ENCODE peak calls at places on chromosome 5, in ten cellular contexts. G is AG09319; K is MV-4-11; X is PC-3; J is putamen; E is endodermal cell; Q is stimulated activated CD4-positive, alpha-beta T cell treated with anti-CD3 and anti-CD28 coated beads, Interleukin-1b, Interleukin-23, amount 100 ng/mL, for 24 hours; A is C1 segment of cervical spinal cord; R is activated CD4-positive, alpha-beta T cell treated with anti-CD3 and anti-CD28 coated beads, Interleukin-2, amount 10 ng/mL, durations not matched to agents 7 days and 5 days; F is hepatic stellate cell. M is an unnamed sample.

GRCh38 chr5:132388244-132389050 is 18.9 kb downstream of the SLC22A5 start:
- DNase-seq in Q (no peak), X (peak; percentile 66), J (no peak), K (peak; percentile 48), A (no peak), R (no peak), F (peak; percentile 21), G (no peak), E (peak; percentile 36), M (no peak)

GRCh38 chr5:124724357-124725039 is 21.9 kb downstream of the ZNF608 start:
- DNase-seq in R (no peak), Q (no peak), K (no peak), A (no peak), E (peak; percentile 10), G (no peak), J (no peak), F (no peak), X (no peak), M (no peak)

GRCh38 chr5:128711216-128711615 is 173.2 kb upstream of the FBN2 start:
- DNase-seq in G (no peak), Q (no peak), K (no peak), F (no peak), X (peak; percentile 10), E (no peak), A (no peak), R (no peak), J (no peak), M (no peak)

GRCh38 chr5:10440367-10440990 is 1.2 kb upstream of the ROPN1L start:
- DNase-seq in A (no peak), G (no peak), J (no peak), R (no peak), E (no peak), K (no peak), X (no peak), F (no peak), Q (no peak), M (no peak)

GRCh38 chr5:31186672-31187267 is 6.7 kb upstream of the CDH6 start:
- DNase-seq in K (peak; percentile 16), Q (no peak), J (no peak), E (no peak), X (peak; percentile 59), G (no peak), F (peak; percentile 23), A (no peak), R (no peak), M (no peak)

GRCh38 chr5:79526493-79526892 is 12.6 kb upstream of the HOMER1 start:
- DNase-seq in J (no peak), G (no peak), R (no peak), A (no peak), E (no peak), K (no peak), Q (no peak), F (no peak), X (no peak), M (no peak)

GRCh38 chr5:171308453-171309275 is at the start of gene TLX3:
- DNase-seq in F (no peak), G (no peak), A (no peak), K (no peak), R (no peak), J (no peak), Q (no peak), E (peak; percentile 91), X (no peak), M (peak; percentile 95)

GRCh38 chr5:32880781-32881180 is 169.7 kb downstream of the NPR3 start:
- DNase-seq in K (no peak), Q (no peak), X (no peak), J (no peak), A (no peak), R (no peak), E (no peak), F (no peak), G (no peak), M (no peak)

GRCh38 chr5:54514841-54515432 is 2.6 kb upstream of the SNX18 start:
- DNase-seq in X (no peak), A (no peak), R (no peak), Q (no peak), J (no peak), K (no peak), F (no peak), G (no peak), E (no peak), M (no peak)

GRCh38 chr5:139700711-139701693 is 52.9 kb downstream of the CXXC5 start:
- DNase-seq in K (no peak), X (no peak), E (peak; percentile 95), F (no peak), G (no peak), J (no peak), Q (no peak), R (no peak), A (no peak), M (no peak)

GRCh38 chr5:172187118-172188032 is 649 bp downstream of the STK10 start:
- DNase-seq in G (peak; percentile 29), Q (no peak), R (peak; percentile 74), F (peak; percentile 82), A (no peak), J (no peak), K (peak; percentile 49), X (peak; percentile 91), E (peak; percentile 86), M (no peak)

GRCh38 chr5:5534333-5534732 is 111.9 kb downstream of the ICE1 start:
- DNase-seq in K (no peak), X (no peak), G (no peak), F (no peak), E (no peak), R (no peak), J (no peak), Q (no peak), A (no peak), M (no peak)

GRCh38 chr5:139744471-139745120 is 51.0 kb upstream of the PSD2 start:
- DNase-seq in X (no peak), G (no peak), Q (no peak), J (peak; percentile 69), R (no peak), F (no peak), K (no peak), E (no peak), A (peak; percentile 38), M (peak; percentile 89)

GRCh38 chr5:179238628-179238970 is 106.7 kb downstream of the ADAMTS2 start:
- DNase-seq in F (no peak), X (no peak), E (peak; percentile 17), K (no peak), A (no peak), Q (no peak), J (no peak), R (no peak), G (no peak), M (no peak)

GRCh38 chr5:151678146-151678545 is 8.6 kb downstream of the SPARC start:
- DNase-seq in X (no peak), A (no peak), G (no peak), J (no peak), Q (no peak), E (no peak), K (peak; percentile 12), F (no peak), R (no peak), M (no peak)

GRCh38 chr5:34674226-34674625 is 18.1 kb downstream of the RAI14 start:
- DNase-seq in J (no peak), F (peak; percentile 54), E (no peak), G (peak; percentile 61), A (no peak), K (no peak), R (no peak), X (peak; percentile 78), Q (no peak), M (no peak)

GRCh38 chr5:1004598-1005361 is 3.8 kb upstream of the NKD2 start:
- DNase-seq in G (no peak), K (peak; percentile 61), Q (peak; percentile 20), E (peak; percentile 88), X (peak; percentile 55), F (peak; percentile 57), J (no peak), R (peak; percentile 67), A (no peak), M (peak; percentile 15)

GRCh38 chr5:176778921-176779465 is 31.4 kb upstream of the UNC5A start:
- DNase-seq in Q (no peak), E (peak; percentile 20), A (no peak), J (no peak), R (no peak), K (no peak), G (no peak), F (no peak), X (no peak), M (no peak)

GRCh38 chr5:65120371-65120967 is 351.7 kb downstream of the CWC27 start:
- DNase-seq in E (no peak), J (no peak), A (no peak), F (no peak), X (no peak), G (no peak), Q (no peak), R (no peak), K (no peak), M (no peak)

GRCh38 chr5:107900721-107901120 is 230.0 kb upstream of the EFNA5 start:
- DNase-seq in J (no peak), F (no peak), G (no peak), Q (no peak), R (no peak), K (no peak), X (no peak), E (no peak), A (no peak), M (no peak)

GRCh38 chr5:37875051-37875787 is 35.4 kb upstream of the GDNF start:
- DNase-seq in X (peak; percentile 16), K (peak; percentile 49), R (no peak), J (no peak), E (no peak), A (no peak), Q (no peak), G (no peak), F (no peak), M (no peak)

GRCh38 chr5:161889971-161890370 is 42.1 kb downstream of the GABRA1 start:
- DNase-seq in A (no peak), F (no peak), R (no peak), J (no peak), K (no peak), G (no peak), Q (no peak), X (peak; percentile 7), E (no peak), M (no peak)

M was measured in cerebellum.